ENCODE peak calls at places on chromosome 10, in eight cellular contexts. I is WTC11, C is BE2C, W is kidney epithelial cell, O is endothelial cell, E is heart left ventricle, M is GM20000, P is ascending aorta. Y is an unnamed sample.

GRCh38 chr10:125955766-125956165 is 59.4 kb downstream of the FANK1 start:
- DNase-seq in O (no peak), C (no peak), E (no peak), I (no peak), M (no peak), P (no peak), W (no peak), Y (no peak)

GRCh38 chr10:119216137-119216536 is 8.8 kb downstream of the GRK5 start:
- DNase-seq in O (no peak), I (no peak), W (no peak), P (no peak), E (no peak), C (no peak), M (no peak), Y (no peak)

GRCh38 chr10:21238044-21238443 is 287.4 kb downstream of the SKIDA1 start:
- DNase-seq in P (no peak), W (no peak), C (no peak), O (no peak), M (no peak), I (no peak), E (no peak), Y (no peak)

GRCh38 chr10:62618576-62619408 is 185.7 kb upstream of the ADO start:
- DNase-seq in W (no peak), O (no peak), E (peak; percentile 32), P (no peak), C (no peak), M (peak; percentile 44), I (no peak), Y (no peak)

GRCh38 chr10:71272122-71272771 is 46.8 kb upstream of the SLC29A3 start:
- DNase-seq in M (no peak), C (no peak), I (no peak), P (no peak), W (no peak), O (no peak), E (peak; percentile 49), Y (no peak)

GRCh38 chr10:114151486-114151885 is 22.5 kb downstream of the CCDC186 start:
- DNase-seq in O (no peak), M (no peak), W (peak; percentile 71), E (no peak), I (no peak), C (no peak), P (no peak), Y (no peak)

GRCh38 chr10:46084321-46085165 is 38.5 kb upstream of the MSMB start:
- DNase-seq in M (no peak), P (no peak), C (no peak), O (no peak), I (no peak), E (no peak), W (no peak), Y (no peak)

GRCh38 chr10:84267503-84268126 is 22.8 kb downstream of the RGR start:
- DNase-seq in C (peak; percentile 49), I (peak; percentile 86), W (no peak), M (peak; percentile 54), P (no peak), O (peak; percentile 79), E (peak; percentile 36), Y (peak; percentile 42)

GRCh38 chr10:96721207-96721572 is 876 bp upstream of the PIK3AP1 start:
- DNase-seq in P (no peak), W (no peak), M (no peak), O (no peak), I (no peak), C (no peak), E (no peak), Y (no peak)

GRCh38 chr10:97025613-97026242 is 160.0 kb downstream of the SLIT1 start:
- DNase-seq in P (no peak), C (peak; percentile 62), M (peak; percentile 73), O (peak; percentile 64), E (no peak), I (peak; percentile 69), W (no peak), Y (peak; percentile 50)

GRCh38 chr10:131781791-131782190 is 119.0 kb upstream of the PPP2R2D start:
- DNase-seq in E (no peak), I (no peak), M (no peak), C (no peak), P (no peak), W (no peak), O (no peak), Y (no peak)

GRCh38 chr10:44742169-44742732 is 168.9 kb upstream of the TMEM72 start:
- DNase-seq in M (no peak), P (no peak), O (no peak), E (no peak), C (no peak), I (no peak), W (no peak), Y (no peak)

GRCh38 chr10:119197921-119198320 is 9.4 kb upstream of the GRK5 start:
- DNase-seq in O (no peak), M (no peak), P (no peak), E (no peak), I (no peak), C (no peak), W (no peak), Y (no peak)

GRCh38 chr10:73810735-73811465 is 498 bp downstream of the NDST2 start:
- DNase-seq in C (peak; percentile 35), P (no peak), M (no peak), O (peak; percentile 27), W (no peak), E (no peak), I (peak; percentile 63), Y (peak; percentile 28)

GRCh38 chr10:102669206-102670064 is 25.2 kb downstream of the TRIM8 start:
- DNase-seq in M (no peak), O (no peak), P (no peak), I (peak; percentile 56), W (no peak), C (peak; percentile 51), E (peak; percentile 88), Y (no peak)

GRCh38 chr10:15805395-15806058 is 54.8 kb downstream of the MINDY3 start:
- DNase-seq in C (no peak), P (no peak), E (no peak), W (no peak), M (no peak), I (no peak), O (no peak), Y (no peak)

GRCh38 chr10:58830748-58831147 is 318.1 kb downstream of the BICC1 start:
- DNase-seq in O (no peak), I (no peak), E (no peak), W (no peak), P (no peak), C (no peak), M (no peak), Y (no peak)

GRCh38 chr10:97761331-97761865 is 10.4 kb downstream of the SFRP5 start:
- DNase-seq in I (no peak), W (no peak), P (no peak), M (no peak), C (no peak), O (no peak), E (no peak), Y (no peak)

GRCh38 chr10:74925716-74926115 is 99.3 kb downstream of the KAT6B start:
- DNase-seq in I (no peak), P (no peak), C (peak; percentile 70), M (no peak), E (no peak), O (no peak), W (no peak), Y (no peak)

GRCh38 chr10:117411440-117412428 is 36.5 kb upstream of the PDZD8 start:
- DNase-seq in E (no peak), O (no peak), W (no peak), P (no peak), I (no peak), M (no peak), C (peak; percentile 80), Y (no peak)

GRCh38 chr10:62224606-62225005 is 44.0 kb downstream of the RTKN2 start:
- DNase-seq in O (no peak), C (no peak), E (no peak), P (no peak), M (no peak), I (no peak), W (peak; percentile 63), Y (no peak)

GRCh38 chr10:64977912-64978311 is 1456.7 kb downstream of the REEP3 start:
- DNase-seq in M (no peak), I (no peak), P (no peak), W (no peak), C (no peak), E (no peak), O (no peak), Y (no peak)

GRCh38 chr10:96670786-96671185 is 49.5 kb downstream of the PIK3AP1 start:
- DNase-seq in O (no peak), I (no peak), M (no peak), P (no peak), C (no peak), W (no peak), E (no peak), Y (no peak)

GRCh38 chr10:94286898-94287297 is 75.8 kb downstream of the NOC3L start:
- DNase-seq in C (no peak), E (no peak), I (no peak), W (no peak), P (no peak), O (no peak), M (no peak), Y (no peak)

GRCh38 chr10:78337016-78337415 is 303.4 kb downstream of the RPS24 start:
- DNase-seq in M (no peak), P (no peak), C (no peak), W (no peak), I (no peak), E (no peak), O (no peak), Y (no peak)
- TF ChIP-seq CTCF in M (no peak), P (no peak), C (no peak), W (no peak), I (no peak), E (no peak), O (no peak), Y (no peak)

GRCh38 chr10:22345301-22346086 is at the start of gene SPAG6:
- DNase-seq in E (peak; percentile 55), P (no peak), I (peak; percentile 86), M (peak; percentile 74), C (peak; percentile 71), W (no peak), O (peak; percentile 76), Y (no peak)
- TF ChIP-seq CTCF in E (no peak), P (no peak), I (no peak), M (no peak), C (no peak), W (no peak), O (no peak), Y (peak; percentile 25)

GRCh38 chr10:5089869-5090268 is 4.3 kb upstream of the AKR1C3 start:
- DNase-seq in W (no peak), C (peak; percentile 8), M (no peak), O (peak; percentile 7), E (no peak), P (no peak), I (no peak), Y (no peak)
- TF ChIP-seq CTCF in W (peak; percentile 30), C (peak; percentile 63), M (no peak), O (peak; percentile 57), E (peak; percentile 22), P (no peak), I (peak; percentile 64), Y (no peak)

DNA sequence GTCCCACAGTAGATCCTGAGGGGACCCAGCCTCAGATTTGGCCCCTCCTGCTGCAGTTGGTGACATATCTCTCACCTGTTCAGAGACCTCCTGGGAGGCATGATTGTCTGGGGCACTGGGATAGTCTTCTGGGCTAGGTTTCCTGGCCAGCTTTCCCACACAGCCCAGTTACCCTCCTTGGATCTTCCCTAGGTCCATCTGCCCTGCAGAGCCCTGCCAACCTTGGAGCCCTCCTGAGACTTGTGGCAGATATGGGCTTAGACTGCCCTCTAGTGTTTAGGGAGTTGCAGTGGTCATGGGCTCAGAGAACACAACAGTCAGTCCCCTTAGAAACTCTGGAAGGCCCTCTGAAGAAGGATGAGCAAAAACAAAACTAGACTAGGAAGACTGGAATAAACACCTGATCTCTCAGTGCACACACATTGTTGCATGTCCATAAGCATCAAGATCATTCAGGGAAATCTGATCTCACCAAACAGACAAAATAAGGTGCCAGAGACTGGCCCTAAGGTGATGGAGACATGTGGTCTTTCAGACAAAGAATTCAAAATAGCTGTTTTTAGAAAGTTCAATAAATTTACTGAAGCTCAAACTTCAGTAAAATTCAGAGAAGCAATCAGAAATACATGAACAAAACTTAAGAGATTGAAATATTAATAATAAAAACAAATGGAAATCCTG is 324.6 kb downstream of the ATRNL1 start:
- DNase-seq in I (peak; percentile 64), M (peak; percentile 56), C (peak; percentile 63), W (peak; percentile 9), E (no peak), P (no peak), O (peak; percentile 65), Y (peak; percentile 11)
- TF ChIP-seq CTCF in I (peak; percentile 69), M (peak; percentile 41), C (peak; percentile 89), W (peak; percentile 65), E (peak; percentile 28), P (no peak), O (peak; percentile 58), Y (peak; percentile 65)

Y was measured in neural crest cell.